ENCODE peak calls at places on chromosomes 12 and 14, in four cellular contexts. Z is CD8-positive, alpha-beta T cell; X is astrocyte of the spinal cord; B is WTC11. R is an unnamed sample.
A peak's percentile ranks its signal among the peaks of the same experiment; 100 is the strongest.

GRCh38 chr12:107355612-107356011 is 262.3 kb upstream of the CRY1 start:
- DNase-seq in Z (no peak), X (no peak), B (no peak), R (no peak)

GRCh38 chr12:64714551-64714968 is 44.6 kb downstream of the GNS start:
- DNase-seq in Z (no peak), X (no peak), B (no peak), R (no peak)

GRCh38 chr14:55599250-55599879 is 19.4 kb downstream of the KTN1 start:
- DNase-seq in Z (no peak), X (no peak), B (no peak), R (no peak)

GRCh38 chr14:71243697-71244096 is 336.4 kb downstream of the PCNX1 start:
- DNase-seq in Z (no peak), X (peak; percentile 40), B (no peak), R (no peak)

GRCh38 chr14:97978336-97978735 is 1181.2 kb downstream of the VRK1 start:
- DNase-seq in Z (peak; percentile 64), X (peak; percentile 67), B (peak; percentile 80), R (no peak)

GRCh38 chr12:104448031-104448430 is 8.7 kb upstream of the CHST11 start:
- DNase-seq in Z (no peak), X (no peak), B (no peak), R (no peak)

GRCh38 chr12:119412811-119413794 is 78.6 kb downstream of the CCDC60 start:
- DNase-seq in Z (no peak), X (peak; percentile 56), B (peak; percentile 91), R (peak; percentile 41)

GRCh38 chr14:104437703-104438102 is 141.9 kb upstream of the C14orf180 start:
- DNase-seq in Z (no peak), X (no peak), B (no peak), R (no peak)

GRCh38 chr12:48023386-48023785 is 19.1 kb upstream of the COL2A1 start:
- DNase-seq in Z (no peak), X (no peak), B (no peak), R (no peak)

GRCh38 chr14:54329082-54329695 is 67.6 kb upstream of the CDKN3 start:
- DNase-seq in Z (no peak), X (peak; percentile 78), B (peak; percentile 60), R (no peak)

GRCh38 chr12:132397152-132397933 is 68.0 kb upstream of the GALNT9 start:
- DNase-seq in Z (no peak), X (no peak), B (peak; percentile 11), R (no peak)

GRCh38 chr14:104051092-104051813 is 34.2 kb upstream of the ASPG start:
- DNase-seq in Z (no peak), X (no peak), B (no peak), R (no peak)

GRCh38 chr12:7146228-7146627 is 16.1 kb downstream of the CLSTN3 start:
- DNase-seq in Z (no peak), X (no peak), B (no peak), R (no peak)

GRCh38 chr12:115922952-115923564 is 354.4 kb downstream of the MED13L start:
- DNase-seq in Z (no peak), X (peak; percentile 7), B (no peak), R (no peak)

GRCh38 chr12:31362115-31362758 is 36.3 kb upstream of the SINHCAF start:
- DNase-seq in Z (no peak), X (no peak), B (peak; percentile 31), R (no peak)

GRCh38 chr12:109027767-109028166 is 6.9 kb upstream of the SVOP start:
- DNase-seq in Z (no peak), X (peak; percentile 9), B (no peak), R (no peak)

GRCh38 chr12:89192419-89192818 is 159.9 kb downstream of the DUSP6 start:
- DNase-seq in Z (no peak), X (no peak), B (no peak), R (no peak)

GRCh38 chr12:65958456-65958855 is 134.2 kb downstream of the HMGA2 start:
- DNase-seq in Z (no peak), X (no peak), B (no peak), R (no peak)

DNA sequence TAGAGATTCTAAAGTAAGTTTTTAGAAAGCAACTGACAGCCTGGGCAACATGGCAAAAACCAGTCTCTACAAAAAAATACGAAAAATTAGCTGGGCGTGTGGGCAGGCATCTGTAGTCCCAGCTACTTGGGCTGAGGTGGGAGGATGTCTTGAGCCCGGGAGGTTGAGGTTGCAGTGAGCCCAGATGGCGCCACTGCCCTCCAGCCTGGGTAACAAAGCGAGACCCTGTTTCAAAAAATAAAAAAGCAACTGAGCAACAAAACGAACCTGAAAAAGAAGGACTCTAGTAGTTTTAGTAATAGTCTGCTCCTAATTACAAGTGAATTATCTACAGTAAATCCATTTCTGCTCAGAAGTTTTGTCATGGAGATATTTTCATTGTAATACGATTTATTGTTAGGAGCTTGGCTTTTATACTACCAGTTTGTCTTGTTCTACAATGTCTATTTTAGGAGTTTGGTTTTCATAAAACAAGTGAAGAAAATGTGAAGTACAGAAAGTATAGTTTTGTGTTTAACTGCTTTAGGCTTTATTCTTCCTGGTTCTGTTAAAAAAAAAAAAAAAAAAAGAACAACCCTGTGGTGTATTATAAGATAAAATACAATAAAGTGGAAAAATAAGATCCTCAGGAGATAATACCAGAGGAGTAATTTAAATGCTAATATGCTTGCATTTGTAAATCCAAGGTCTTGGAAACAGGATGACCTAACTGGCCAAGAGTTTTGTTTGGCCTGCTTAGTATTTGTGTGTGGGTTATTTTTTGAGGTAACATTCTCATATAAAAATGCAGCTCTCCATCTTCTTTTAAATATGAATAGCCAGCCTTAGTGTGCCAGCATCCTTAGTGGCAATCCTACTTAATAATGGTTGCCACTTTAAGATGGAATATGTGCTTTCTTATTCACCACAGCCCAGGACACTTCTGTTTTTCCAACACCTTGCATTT is 2.8 kb downstream of the TMX1 start:
- DNase-seq in Z (no peak), X (no peak), B (peak; percentile 22), R (no peak)
- TF ChIP-seq CTCF in Z (no peak), X (peak; percentile 13), B (no peak), R (peak; percentile 12)

GRCh38 chr14:62159314-62159713 is 397.1 kb downstream of the SNAPC1 start:
- DNase-seq in Z (no peak), X (no peak), B (no peak), R (no peak)

GRCh38 chr14:62158779-62159178 is 396.6 kb downstream of the SNAPC1 start:
- DNase-seq in Z (no peak), X (no peak), B (no peak), R (no peak)

GRCh38 chr14:62168564-62169155 is 406.4 kb downstream of the SNAPC1 start:
- DNase-seq in Z (no peak), X (no peak), B (no peak), R (no peak)

GRCh38 chr14:62162998-62163589 is 400.9 kb downstream of the SNAPC1 start:
- DNase-seq in Z (no peak), X (peak; percentile 53), B (peak; percentile 21), R (peak; percentile 21)
- TF ChIP-seq CTCF in Z (peak; percentile 42), X (peak; percentile 90), B (peak; percentile 44), R (peak; percentile 90)

GRCh38 chr12:54285150-54286041 is 4.9 kb downstream of the HNRNPA1 start:
- DNase-seq in Z (no peak), X (no peak), B (no peak), R (no peak)
- TF ChIP-seq CTCF in Z (peak; percentile 56), X (peak; percentile 45), B (no peak), R (no peak)

DNA sequence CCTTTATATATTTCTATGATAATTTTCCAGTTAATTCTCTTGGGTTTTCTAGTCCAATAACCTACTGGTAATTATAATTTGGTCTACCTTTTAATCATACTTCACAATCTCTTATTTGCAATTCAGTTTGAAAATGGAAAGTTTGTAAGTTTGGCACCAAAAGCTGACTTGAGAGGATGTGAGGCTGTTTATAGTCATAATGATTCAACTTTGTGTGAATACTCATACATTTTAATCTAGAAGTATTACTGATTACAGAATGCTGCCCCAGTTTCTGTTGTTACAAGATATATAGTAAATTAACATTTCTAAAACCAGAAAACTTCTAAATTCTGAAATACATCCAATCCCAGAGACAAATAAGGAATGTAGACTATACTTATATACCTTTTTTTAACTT is 158.2 kb downstream of the SLC38A4 start:
- DNase-seq in Z (no peak), X (no peak), B (no peak), R (no peak)
- TF ChIP-seq CTCF in Z (no peak), X (no peak), B (no peak), R (no peak)

GRCh38 chr12:120532701-120533238 is 1.4 kb upstream of the RNF10 start:
- DNase-seq in Z (no peak), X (no peak), B (no peak), R (no peak)

GRCh38 chr12:120534703-120535655 is 823 bp downstream of the RNF10 start:
- DNase-seq in Z (peak; percentile 21), X (peak; percentile 88), B (peak; percentile 64), R (no peak)

GRCh38 chr12:120528861-120529525 is at the start of gene COQ5:
- DNase-seq in Z (peak; percentile 75), X (peak; percentile 88), B (peak; percentile 90), R (peak; percentile 70)

GRCh38 chr12:120534203-120534702 is at the start of gene RNF10:
- DNase-seq in Z (peak; percentile 62), X (peak; percentile 87), B (peak; percentile 66), R (peak; percentile 95)

DNA sequence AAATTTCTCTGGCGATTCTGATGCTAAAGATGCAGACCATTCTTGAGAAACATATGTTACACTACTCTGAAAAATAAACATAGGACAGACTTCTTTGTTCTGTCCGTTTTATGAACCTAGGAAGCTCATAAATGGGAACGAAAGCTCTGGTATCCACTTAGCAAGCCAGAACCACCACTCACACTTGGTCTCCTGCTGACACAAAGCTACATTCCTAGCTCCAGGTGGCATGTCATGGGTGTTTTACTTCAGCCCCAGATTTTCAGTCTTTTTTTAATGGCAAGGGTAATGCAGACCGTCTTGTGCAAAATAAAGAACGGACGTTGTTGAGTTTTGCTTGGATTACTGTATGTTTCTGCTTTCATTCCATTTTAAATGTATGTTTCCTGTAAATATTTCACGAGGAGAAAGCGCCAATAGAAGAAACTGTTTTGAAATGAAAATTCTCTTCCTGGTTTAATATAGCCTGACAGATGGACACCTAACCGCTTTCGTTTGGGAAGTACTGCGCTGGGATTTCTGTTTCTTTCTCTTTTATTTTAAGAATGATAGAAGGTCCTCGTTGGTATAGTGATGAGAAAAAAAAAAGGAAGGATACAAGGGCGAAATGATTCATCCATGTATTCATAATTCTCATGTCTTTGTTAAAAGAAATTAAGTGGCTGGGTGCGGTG is 820 bp upstream of the COQ5 start:
- DNase-seq in Z (no peak), X (peak; percentile 64), B (no peak), R (no peak)
- TF ChIP-seq CTCF in Z (no peak), X (no peak), B (no peak), R (no peak)

GRCh38 chr14:102426796-102427195 is 64.1 kb downstream of the TECPR2 start:
- DNase-seq in Z (no peak), X (no peak), B (no peak), R (no peak)
- TF ChIP-seq CTCF in Z (no peak), X (no peak), B (no peak), R (no peak)

DNA sequence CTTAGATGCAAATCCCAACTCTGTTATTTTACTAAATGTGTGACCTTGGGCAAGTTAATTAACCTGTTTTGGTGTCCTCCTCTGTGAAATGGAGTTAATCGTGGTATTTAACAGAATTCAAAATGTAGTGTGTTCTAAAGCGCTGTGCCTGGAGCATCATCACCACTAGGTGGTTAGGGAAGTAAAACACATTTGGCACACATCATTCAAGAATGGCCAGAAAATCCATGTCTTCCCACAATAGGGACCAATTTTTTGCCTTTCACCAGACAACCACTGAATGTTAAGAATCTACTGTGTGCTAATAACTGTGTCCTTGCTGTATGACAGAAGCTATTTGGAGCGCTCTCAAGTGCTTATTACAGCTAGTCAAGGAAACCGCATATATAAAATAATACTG is 133.4 kb downstream of the MON2 start:
- DNase-seq in Z (no peak), X (no peak), B (no peak), R (no peak)
- TF ChIP-seq CTCF in Z (no peak), X (peak; percentile 28), B (no peak), R (no peak)